ENCODE peak calls at places on chromosomes 6 and 20, in seven cellular contexts. One of them, this sample, is unnamed.

GRCh38 chr20:5821627-5822215 is 71.5 kb downstream of the SHLD1 start:
- DNase-seq in stomach: no peak
- DNase-seq in HCT116: no peak
- DNase-seq in breast epithelium: no peak
- DNase-seq in endothelial cell of umbilical vein: no peak
- DNase-seq in H1: no peak
- DNase-seq in Panc1: no peak
- DNase-seq in this sample: no peak

GRCh38 chr6:56541736-56542366 is 100.8 kb downstream of the DST start:
- DNase-seq in endothelial cell of umbilical vein: no peak
- DNase-seq in breast epithelium: no peak
- DNase-seq in H1: no peak
- DNase-seq in Panc1: no peak
- DNase-seq in HCT116: no peak
- DNase-seq in stomach: no peak
- DNase-seq in this sample: no peak

GRCh38 chr20:38196592-38196991 is 31.5 kb upstream of the TGM2 start:
- DNase-seq in Panc1: no peak
- DNase-seq in breast epithelium: no peak
- DNase-seq in H1: no peak
- DNase-seq in endothelial cell of umbilical vein: no peak
- DNase-seq in stomach: no peak
- DNase-seq in HCT116: no peak
- DNase-seq in this sample: no peak

GRCh38 chr6:150235218-150235617 is 92.4 kb downstream of the PPP1R14C start:
- DNase-seq in H1: no peak
- DNase-seq in Panc1: no peak
- DNase-seq in breast epithelium: no peak
- DNase-seq in HCT116: no peak
- DNase-seq in stomach: no peak
- DNase-seq in endothelial cell of umbilical vein: no peak
- DNase-seq in this sample: no peak

GRCh38 chr6:146090474-146090873 is 61.6 kb downstream of the GRM1 start:
- DNase-seq in Panc1: no peak
- DNase-seq in HCT116: no peak
- DNase-seq in H1: no peak
- DNase-seq in endothelial cell of umbilical vein: no peak
- DNase-seq in breast epithelium: no peak
- DNase-seq in stomach: no peak
- DNase-seq in this sample: no peak

GRCh38 chr6:4946521-4946920 is 57.3 kb downstream of the RPP40 start:
- DNase-seq in breast epithelium: no peak
- DNase-seq in HCT116: no peak
- DNase-seq in H1: no peak
- DNase-seq in stomach: no peak
- DNase-seq in Panc1: no peak
- DNase-seq in endothelial cell of umbilical vein: no peak
- DNase-seq in this sample: no peak

GRCh38 chr20:57614490-57615471 is 5.4 kb downstream of the ZBP1 start:
- DNase-seq in HCT116: no peak
- DNase-seq in stomach: no peak
- DNase-seq in Panc1: no peak
- DNase-seq in breast epithelium: peak; percentile 10
- DNase-seq in endothelial cell of umbilical vein: no peak
- DNase-seq in H1: peak; percentile 26
- DNase-seq in this sample: no peak

GRCh38 chr6:146923434-146923833 is 280.8 kb upstream of the STXBP5 start:
- DNase-seq in breast epithelium: no peak
- DNase-seq in Panc1: no peak
- DNase-seq in stomach: no peak
- DNase-seq in HCT116: no peak
- DNase-seq in endothelial cell of umbilical vein: no peak
- DNase-seq in H1: no peak
- DNase-seq in this sample: no peak

GRCh38 chr20:33971147-33971775 is 22.4 kb upstream of the RALY start:
- DNase-seq in stomach: no peak
- DNase-seq in breast epithelium: no peak
- DNase-seq in HCT116: no peak
- DNase-seq in Panc1: no peak
- DNase-seq in H1: no peak
- DNase-seq in endothelial cell of umbilical vein: no peak
- DNase-seq in this sample: no peak

GRCh38 chr6:16805190-16805860 is 44.1 kb upstream of the ATXN1 start:
- DNase-seq in breast epithelium: no peak
- DNase-seq in stomach: no peak
- DNase-seq in H1: no peak
- DNase-seq in HCT116: no peak
- DNase-seq in endothelial cell of umbilical vein: no peak
- DNase-seq in Panc1: no peak
- DNase-seq in this sample: no peak

GRCh38 chr6:88165087-88165876 is 865 bp downstream of the CNR1 start:
- DNase-seq in HCT116: no peak
- DNase-seq in breast epithelium: no peak
- DNase-seq in stomach: no peak
- DNase-seq in H1: no peak
- DNase-seq in endothelial cell of umbilical vein: peak; percentile 17
- DNase-seq in Panc1: no peak
- DNase-seq in this sample: no peak

GRCh38 chr6:42661540-42662153 is 60.8 kb downstream of the PRPH2 start:
- DNase-seq in HCT116: peak; percentile 50
- DNase-seq in breast epithelium: peak; percentile 75
- DNase-seq in stomach: peak; percentile 87
- DNase-seq in endothelial cell of umbilical vein: peak; percentile 73
- DNase-seq in Panc1: peak; percentile 27
- DNase-seq in H1: peak; percentile 91
- DNase-seq in this sample: peak; percentile 11

GRCh38 chr6:4349323-4349722 is 213.9 kb upstream of the ECI2 start:
- DNase-seq in HCT116: no peak
- DNase-seq in H1: no peak
- DNase-seq in Panc1: no peak
- DNase-seq in breast epithelium: no peak
- DNase-seq in endothelial cell of umbilical vein: no peak
- DNase-seq in stomach: no peak
- DNase-seq in this sample: no peak

GRCh38 chr20:32917191-32917950 is 58.6 kb downstream of the EFCAB8 start:
- DNase-seq in endothelial cell of umbilical vein: no peak
- DNase-seq in stomach: peak; percentile 13
- DNase-seq in HCT116: no peak
- DNase-seq in H1: no peak
- DNase-seq in Panc1: no peak
- DNase-seq in breast epithelium: no peak
- DNase-seq in this sample: no peak

GRCh38 chr6:21271431-21272155 is 322.0 kb upstream of the SOX4 start:
- DNase-seq in endothelial cell of umbilical vein: no peak
- DNase-seq in HCT116: no peak
- DNase-seq in Panc1: no peak
- DNase-seq in stomach: no peak
- DNase-seq in H1: no peak
- DNase-seq in breast epithelium: no peak
- DNase-seq in this sample: no peak

GRCh38 chr20:25015986-25016385 is 23.4 kb upstream of the APMAP start:
- DNase-seq in Panc1: no peak
- DNase-seq in endothelial cell of umbilical vein: no peak
- DNase-seq in H1: no peak
- DNase-seq in breast epithelium: no peak
- DNase-seq in HCT116: no peak
- DNase-seq in stomach: peak; percentile 22
- DNase-seq in this sample: no peak

GRCh38 chr20:48912065-48912464 is 9.4 kb upstream of the ARFGEF2 start:
- DNase-seq in stomach: no peak
- DNase-seq in HCT116: no peak
- DNase-seq in endothelial cell of umbilical vein: no peak
- DNase-seq in H1: no peak
- DNase-seq in breast epithelium: no peak
- DNase-seq in Panc1: no peak
- DNase-seq in this sample: no peak

GRCh38 chr6:33779305-33779704 is 9.6 kb downstream of the LEMD2 start:
- DNase-seq in endothelial cell of umbilical vein: no peak
- DNase-seq in Panc1: no peak
- DNase-seq in stomach: no peak
- DNase-seq in HCT116: no peak
- DNase-seq in breast epithelium: no peak
- DNase-seq in H1: no peak
- DNase-seq in this sample: no peak

GRCh38 chr6:130937942-130938604 is 110.9 kb downstream of the SMLR1 start:
- DNase-seq in stomach: no peak
- DNase-seq in H1: no peak
- DNase-seq in endothelial cell of umbilical vein: no peak
- DNase-seq in Panc1: no peak
- DNase-seq in breast epithelium: no peak
- DNase-seq in HCT116: peak; percentile 36
- DNase-seq in this sample: no peak

GRCh38 chr6:122735618-122736017 is 43.9 kb upstream of the FABP7 start:
- DNase-seq in H1: no peak
- DNase-seq in Panc1: no peak
- DNase-seq in breast epithelium: no peak
- DNase-seq in stomach: no peak
- DNase-seq in HCT116: no peak
- DNase-seq in endothelial cell of umbilical vein: no peak
- DNase-seq in this sample: no peak

GRCh38 chr6:139370047-139370706 is 4.3 kb downstream of the CITED2 start:
- DNase-seq in endothelial cell of umbilical vein: no peak
- DNase-seq in stomach: no peak
- DNase-seq in breast epithelium: no peak
- DNase-seq in HCT116: no peak
- DNase-seq in Panc1: no peak
- DNase-seq in H1: no peak
- DNase-seq in this sample: no peak

GRCh38 chr6:169141706-169142705 is 111.6 kb downstream of the THBS2 start:
- DNase-seq in HCT116: no peak
- DNase-seq in stomach: no peak
- DNase-seq in Panc1: no peak
- DNase-seq in H1: no peak
- DNase-seq in breast epithelium: no peak
- DNase-seq in endothelial cell of umbilical vein: no peak
- DNase-seq in this sample: no peak

DNA sequence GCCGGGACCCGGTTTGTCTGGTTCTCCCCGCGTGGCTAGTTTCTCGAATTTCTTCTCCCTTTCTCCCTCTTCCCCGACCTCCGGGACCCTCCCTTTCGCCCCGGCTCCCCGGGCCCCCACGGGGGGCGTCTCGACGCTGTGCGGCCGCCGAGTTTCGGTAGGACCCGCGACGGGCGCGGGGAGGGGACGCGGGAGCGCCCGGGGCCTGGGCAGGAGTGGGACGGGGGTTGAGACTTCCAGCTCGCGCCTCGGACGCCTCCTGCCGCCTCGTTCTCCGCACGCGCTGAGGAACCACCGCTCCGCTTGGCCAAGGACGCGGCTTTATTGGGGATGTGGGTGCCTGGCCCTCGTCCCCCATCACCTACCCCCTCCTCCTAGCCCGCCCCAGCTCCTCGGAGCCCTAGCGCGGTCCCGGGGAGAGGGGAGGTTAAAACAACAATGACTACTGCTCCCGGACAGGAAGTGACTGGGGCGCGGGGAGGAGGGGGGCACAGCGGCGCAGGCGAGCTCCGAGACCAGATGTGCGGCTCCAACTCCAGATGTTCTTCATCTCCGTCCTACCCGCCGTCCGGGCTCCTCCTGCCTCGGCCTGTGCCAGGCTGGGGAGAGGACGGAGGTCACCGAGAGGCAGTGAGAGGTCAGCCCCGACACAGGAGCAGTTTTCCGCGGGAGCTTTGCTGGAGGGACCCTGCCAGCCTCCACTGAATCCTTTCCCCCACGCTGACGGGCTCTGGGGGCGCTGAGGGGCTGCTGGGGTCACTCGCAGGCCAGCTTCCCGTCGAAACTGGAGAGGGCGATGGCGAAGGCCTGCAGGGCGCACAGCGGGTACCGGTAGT is 910 bp upstream of the TEAD3 start:
- DNase-seq in Panc1: no peak
- DNase-seq in H1: peak; percentile 77
- DNase-seq in HCT116: no peak
- DNase-seq in stomach: peak; percentile 56
- DNase-seq in endothelial cell of umbilical vein: peak; percentile 46
- DNase-seq in breast epithelium: peak; percentile 71
- DNase-seq in this sample: no peak
- TF ChIP-seq POLR2AphosphoS5 in Panc1: no peak
- TF ChIP-seq POLR2AphosphoS5 in H1: peak; percentile 54
- TF ChIP-seq POLR2AphosphoS5 in HCT116: no peak
- TF ChIP-seq POLR2AphosphoS5 in stomach: peak; percentile 56
- TF ChIP-seq POLR2AphosphoS5 in endothelial cell of umbilical vein: no peak
- TF ChIP-seq POLR2AphosphoS5 in breast epithelium: peak; percentile 71
- TF ChIP-seq POLR2AphosphoS5 in this sample: no peak

DNA sequence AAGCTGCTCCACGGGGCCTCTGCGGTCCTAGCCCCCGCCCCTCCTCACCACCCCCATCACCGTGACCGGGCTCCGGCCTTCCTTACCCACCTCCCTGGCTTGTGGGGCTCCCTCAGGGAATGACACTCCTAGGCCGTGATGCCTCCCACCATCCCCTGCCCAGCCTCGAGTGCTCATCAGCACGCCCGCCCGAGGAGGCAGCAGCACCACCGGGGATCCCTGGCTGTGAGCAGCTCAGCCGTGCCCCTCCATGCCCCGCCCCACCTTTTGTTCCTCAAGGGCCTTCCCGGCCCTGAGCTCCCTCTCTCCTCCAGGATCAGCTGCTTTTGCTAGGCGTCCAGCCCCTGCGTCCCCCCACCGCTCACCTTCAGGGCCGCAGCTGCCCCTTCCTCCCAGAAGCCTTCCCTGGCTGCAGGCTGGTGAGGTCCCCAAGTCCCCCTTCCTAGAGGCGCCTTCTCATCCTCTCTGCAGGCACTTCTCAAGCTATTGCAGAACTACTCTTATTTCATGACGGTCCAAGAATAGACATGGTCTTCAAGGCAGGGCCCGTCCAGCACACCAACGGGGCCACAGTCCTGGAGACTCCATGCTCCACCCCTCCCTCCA is 3.0 kb downstream of the FNDC11 start:
- DNase-seq in stomach: no peak
- DNase-seq in HCT116: no peak
- DNase-seq in breast epithelium: no peak
- DNase-seq in H1: no peak
- DNase-seq in endothelial cell of umbilical vein: no peak
- DNase-seq in Panc1: no peak
- DNase-seq in this sample: no peak
- TF ChIP-seq POLR2AphosphoS5 in stomach: no peak
- TF ChIP-seq POLR2AphosphoS5 in HCT116: peak; percentile 19
- TF ChIP-seq POLR2AphosphoS5 in breast epithelium: no peak
- TF ChIP-seq POLR2AphosphoS5 in H1: no peak
- TF ChIP-seq POLR2AphosphoS5 in endothelial cell of umbilical vein: no peak
- TF ChIP-seq POLR2AphosphoS5 in Panc1: no peak
- TF ChIP-seq POLR2AphosphoS5 in this sample: peak; percentile 40

GRCh38 chr20:3932277-3933073 is 43.3 kb downstream of the PANK2 start:
- DNase-seq in Panc1: no peak
- DNase-seq in breast epithelium: no peak
- DNase-seq in HCT116: no peak
- DNase-seq in stomach: no peak
- DNase-seq in endothelial cell of umbilical vein: peak; percentile 82
- DNase-seq in H1: no peak
- DNase-seq in this sample: no peak
- TF ChIP-seq POLR2AphosphoS5 in Panc1: peak; percentile 31
- TF ChIP-seq POLR2AphosphoS5 in breast epithelium: no peak
- TF ChIP-seq POLR2AphosphoS5 in HCT116: no peak
- TF ChIP-seq POLR2AphosphoS5 in stomach: no peak
- TF ChIP-seq POLR2AphosphoS5 in endothelial cell of umbilical vein: no peak
- TF ChIP-seq POLR2AphosphoS5 in H1: no peak
- TF ChIP-seq POLR2AphosphoS5 in this sample: no peak

DNA sequence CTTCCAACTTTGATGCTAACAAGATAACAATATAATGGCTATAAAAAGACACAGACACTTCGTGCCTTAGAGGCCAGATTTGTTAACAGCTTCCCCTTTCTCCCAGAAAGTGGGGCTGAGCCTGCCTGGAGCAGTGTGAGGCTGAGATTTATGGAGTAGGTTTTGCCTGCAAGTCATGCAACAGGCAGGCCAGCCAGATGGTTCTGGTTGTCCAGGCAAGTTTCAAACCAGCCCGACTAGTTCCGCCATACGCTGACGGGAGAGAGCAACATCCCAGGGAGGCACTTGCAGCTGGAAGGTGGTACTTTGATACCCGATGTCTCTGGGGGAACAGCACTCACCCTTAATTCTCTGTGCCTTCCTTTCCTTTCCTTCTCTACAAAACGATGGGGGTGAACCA is 81.3 kb upstream of the NAA20 start:
- DNase-seq in HCT116: no peak
- DNase-seq in stomach: peak; percentile 67
- DNase-seq in H1: no peak
- DNase-seq in Panc1: no peak
- DNase-seq in breast epithelium: peak; percentile 83
- DNase-seq in endothelial cell of umbilical vein: no peak
- DNase-seq in this sample: no peak
- TF ChIP-seq POLR2AphosphoS5 in HCT116: no peak
- TF ChIP-seq POLR2AphosphoS5 in stomach: no peak
- TF ChIP-seq POLR2AphosphoS5 in H1: no peak
- TF ChIP-seq POLR2AphosphoS5 in Panc1: no peak
- TF ChIP-seq POLR2AphosphoS5 in breast epithelium: peak; percentile 55
- TF ChIP-seq POLR2AphosphoS5 in endothelial cell of umbilical vein: no peak
- TF ChIP-seq POLR2AphosphoS5 in this sample: no peak

This sample was measured in GM12892.